ENCODE peak calls at places on chromosome 21, in four cellular contexts. B is ACHN, Q is endothelial cell, U is GM04504. W is an unnamed sample.

GRCh38 chr21:34345091-34345871 is 18.5 kb upstream of the KCNE2 start:
- DNase-seq in Q (no peak), U (no peak), B (no peak), W (no peak)

GRCh38 chr21:20875741-20876140 is 122.5 kb upstream of the NCAM2 start:
- DNase-seq in U (no peak), B (no peak), Q (no peak), W (no peak)

GRCh38 chr21:34364921-34365320 is 1.1 kb downstream of the KCNE2 start:
- DNase-seq in U (no peak), Q (no peak), B (no peak), W (no peak)

GRCh38 chr21:38311765-38312164 is 55.0 kb downstream of the KCNJ15 start:
- DNase-seq in U (no peak), Q (no peak), B (peak), W (no peak)

GRCh38 chr21:36323032-36323431 is 3.0 kb downstream of the MORC3 start:
- DNase-seq in Q (no peak), U (no peak), B (no peak), W (no peak)

GRCh38 chr21:29053656-29054055 is 19.8 kb downstream of the CCT8 start:
- DNase-seq in U (no peak), B (no peak), Q (no peak), W (no peak)

GRCh38 chr21:44657635-44658183 is at the start of gene KRTAP12-3:
- DNase-seq in B (no peak), U (no peak), Q (no peak), W (no peak)

GRCh38 chr21:45356251-45356650 is 48.7 kb upstream of the COL18A1 start:
- DNase-seq in B (no peak), U (no peak), Q (no peak), W (no peak)

GRCh38 chr21:34812510-34813265 is 143.9 kb downstream of the CLIC6 start:
- DNase-seq in B (no peak), U (peak), Q (no peak), W (no peak)

GRCh38 chr21:41932576-41933258 is 21.1 kb downstream of the C2CD2 start:
- DNase-seq in U (no peak), Q (no peak), B (peak), W (no peak)

GRCh38 chr21:45987121-45987711 is 5.6 kb downstream of the COL6A1 start:
- DNase-seq in B (no peak), U (no peak), Q (peak), W (no peak)

GRCh38 chr21:39022901-39023693 is 160.2 kb downstream of the PSMG1 start:
- DNase-seq in Q (no peak), B (peak), U (no peak), W (peak)

GRCh38 chr21:35045539-35046222 is 3.4 kb downstream of the RUNX1 start:
- DNase-seq in U (no peak), B (no peak), Q (no peak), W (no peak)

GRCh38 chr21:26751305-26751704 is 93.9 kb downstream of the ADAMTS1 start:
- DNase-seq in B (no peak), U (no peak), Q (no peak), W (no peak)

GRCh38 chr21:21159253-21159899 is 161.2 kb downstream of the NCAM2 start:
- DNase-seq in B (no peak), U (no peak), Q (no peak), W (no peak)

GRCh38 chr21:38567577-38568360 is 69.5 kb upstream of the ERG start:
- DNase-seq in U (peak), B (no peak), Q (no peak), W (no peak)

GRCh38 chr21:45080639-45081414 is 6.4 kb downstream of the ADARB1 start:
- DNase-seq in U (no peak), Q (no peak), B (peak), W (no peak)

GRCh38 chr21:28393279-28393678 is 599.4 kb downstream of the LTN1 start:
- DNase-seq in B (no peak), Q (no peak), U (no peak), W (no peak)

GRCh38 chr21:29117372-29117955 is 13.0 kb upstream of the MAP3K7CL start:
- DNase-seq in Q (no peak), U (no peak), B (no peak), W (no peak)

GRCh38 chr21:41111681-41112080 is 56.3 kb upstream of the BACE2 start:
- DNase-seq in B (no peak), Q (no peak), U (no peak), W (no peak)

GRCh38 chr21:45991606-45992301 is 10.2 kb downstream of the COL6A1 start:
- DNase-seq in B (no peak), Q (peak), U (no peak), W (no peak)

GRCh38 chr21:38042246-38042645 is 126.0 kb upstream of the KCNJ6 start:
- DNase-seq in B (no peak), Q (no peak), U (no peak), W (no peak)

GRCh38 chr21:34113842-34114241 is 40.5 kb downstream of the MRPS6 start:
- DNase-seq in B (no peak), Q (no peak), U (no peak), W (no peak)

GRCh38 chr21:38925923-38926322 is 120.2 kb downstream of the ETS2 start:
- DNase-seq in B (peak), U (peak), Q (no peak), W (peak)

GRCh38 chr21:43354016-43354420 is 72.9 kb downstream of the SIK1 start:
- DNase-seq in U (no peak), Q (no peak), B (no peak), W (no peak)

GRCh38 chr21:41852151-41852928 is 26.8 kb downstream of the PRDM15 start:
- DNase-seq in U (no peak), Q (no peak), B (no peak), W (no peak)

GRCh38 chr21:19256934-19257660 is 853.5 kb upstream of the TMPRSS15 start:
- DNase-seq in Q (no peak), U (no peak), B (no peak), W (no peak)

GRCh38 chr21:36183144-36183795 is 26.6 kb downstream of the DOP1B start:
- DNase-seq in U (no peak), B (no peak), Q (no peak), W (no peak)

GRCh38 chr21:24456358-24456757 is 1150.9 kb downstream of the MRPL39 start:
- DNase-seq in B (no peak), Q (no peak), U (no peak), W (no peak)

GRCh38 chr21:39182016-39182415 is 1.2 kb downstream of the PSMG1 start:
- DNase-seq in B (no peak), U (no peak), Q (no peak), W (no peak)

GRCh38 chr21:41500931-41501381 is 7.0 kb downstream of the TMPRSS2 start:
- DNase-seq in U (no peak), Q (no peak), B (no peak), W (no peak)

GRCh38 chr21:41095983-41096382 is 72.0 kb upstream of the BACE2 start:
- DNase-seq in B (no peak), U (no peak), Q (no peak), W (no peak)

GRCh38 chr21:17196619-17197018 is 316.2 kb upstream of the CXADR start:
- DNase-seq in B (no peak), U (no peak), Q (no peak), W (no peak)

GRCh38 chr21:34936299-34936698 is 112.8 kb downstream of the RUNX1 start:
- DNase-seq in U (no peak), B (no peak), Q (no peak), W (no peak)

W was measured in heart right ventricle.